ENCODE peak calls at places on chromosomes 4 and X, in seven cellular contexts. One of them, this sample, is unnamed.

GRCh38 chr4:84648185-84648584 is 65.3 kb downstream of the CDS1 start:
- DNase-seq in prostate gland: no peak
- DNase-seq in heart left ventricle: no peak
- DNase-seq in A549: no peak
- DNase-seq in suprapubic skin: no peak
- DNase-seq in thyroid gland: no peak
- DNase-seq in K562: no peak
- DNase-seq in this sample: no peak

GRCh38 chr4:24471623-24472510 is 112.5 kb downstream of the DHX15 start:
- DNase-seq in A549: peak; percentile 3
- DNase-seq in heart left ventricle: peak; percentile 12
- DNase-seq in suprapubic skin: peak; percentile 63
- DNase-seq in K562: no peak
- DNase-seq in prostate gland: peak; percentile 6
- DNase-seq in thyroid gland: peak; percentile 55
- DNase-seq in this sample: peak; percentile 16

GRCh38 chr4:89482248-89482647 is 174.6 kb upstream of the GPRIN3 start:
- DNase-seq in K562: peak; percentile 13
- DNase-seq in thyroid gland: peak; percentile 17
- DNase-seq in prostate gland: no peak
- DNase-seq in suprapubic skin: no peak
- DNase-seq in A549: peak; percentile 71
- DNase-seq in heart left ventricle: no peak
- DNase-seq in this sample: no peak

GRCh38 chrX:34659575-34659974 is 2.5 kb upstream of the TMEM47 start:
- DNase-seq in heart left ventricle: no peak
- DNase-seq in prostate gland: no peak
- DNase-seq in thyroid gland: no peak
- DNase-seq in A549: no peak
- DNase-seq in suprapubic skin: no peak
- DNase-seq in K562: no peak
- DNase-seq in this sample: no peak

GRCh38 chr4:141464366-141464765 is 172.0 kb upstream of the IL15 start:
- DNase-seq in heart left ventricle: no peak
- DNase-seq in K562: no peak
- DNase-seq in thyroid gland: peak; percentile 29
- DNase-seq in prostate gland: no peak
- DNase-seq in A549: no peak
- DNase-seq in suprapubic skin: no peak
- DNase-seq in this sample: no peak

GRCh38 chr4:100949350-100949935 is 397.9 kb downstream of the PPP3CA start:
- DNase-seq in heart left ventricle: no peak
- DNase-seq in suprapubic skin: no peak
- DNase-seq in K562: no peak
- DNase-seq in A549: no peak
- DNase-seq in prostate gland: no peak
- DNase-seq in thyroid gland: no peak
- DNase-seq in this sample: no peak

GRCh38 chr4:124092101-124093057 is 620.2 kb downstream of the ANKRD50 start:
- DNase-seq in thyroid gland: no peak
- DNase-seq in prostate gland: no peak
- DNase-seq in heart left ventricle: peak; percentile 39
- DNase-seq in A549: no peak
- DNase-seq in K562: no peak
- DNase-seq in suprapubic skin: no peak
- DNase-seq in this sample: no peak

GRCh38 chrX:1442724-1443367 is 9.9 kb downstream of the ASMTL start:
- DNase-seq in A549: no peak
- DNase-seq in suprapubic skin: peak; percentile 39
- DNase-seq in heart left ventricle: peak; percentile 2
- DNase-seq in thyroid gland: no peak
- DNase-seq in K562: no peak
- DNase-seq in prostate gland: no peak
- DNase-seq in this sample: no peak

GRCh38 chr4:116357758-116358157 is 727.6 kb downstream of the TRAM1L1 start:
- DNase-seq in thyroid gland: no peak
- DNase-seq in K562: no peak
- DNase-seq in prostate gland: no peak
- DNase-seq in suprapubic skin: no peak
- DNase-seq in heart left ventricle: no peak
- DNase-seq in A549: peak; percentile 33
- DNase-seq in this sample: no peak

GRCh38 chr4:116362603-116363002 is 722.8 kb downstream of the TRAM1L1 start:
- DNase-seq in prostate gland: no peak
- DNase-seq in heart left ventricle: no peak
- DNase-seq in K562: no peak
- DNase-seq in suprapubic skin: no peak
- DNase-seq in thyroid gland: no peak
- DNase-seq in A549: no peak
- DNase-seq in this sample: no peak

GRCh38 chr4:116361782-116362181 is 723.6 kb downstream of the TRAM1L1 start:
- DNase-seq in thyroid gland: no peak
- DNase-seq in A549: no peak
- DNase-seq in suprapubic skin: no peak
- DNase-seq in heart left ventricle: no peak
- DNase-seq in K562: no peak
- DNase-seq in prostate gland: no peak
- DNase-seq in this sample: no peak

GRCh38 chr4:116358633-116359222 is 726.6 kb downstream of the TRAM1L1 start:
- DNase-seq in prostate gland: peak; percentile 22
- DNase-seq in heart left ventricle: no peak
- DNase-seq in A549: peak; percentile 75
- DNase-seq in suprapubic skin: no peak
- DNase-seq in thyroid gland: no peak
- DNase-seq in K562: peak; percentile 39
- DNase-seq in this sample: no peak
- TF ChIP-seq CTCF in prostate gland: no peak
- TF ChIP-seq CTCF in heart left ventricle: peak; percentile 25
- TF ChIP-seq CTCF in A549: peak; percentile 38
- TF ChIP-seq CTCF in suprapubic skin: no peak
- TF ChIP-seq CTCF in thyroid gland: peak; percentile 20
- TF ChIP-seq CTCF in K562: peak; percentile 46
- TF ChIP-seq CTCF in this sample: no peak

DNA sequence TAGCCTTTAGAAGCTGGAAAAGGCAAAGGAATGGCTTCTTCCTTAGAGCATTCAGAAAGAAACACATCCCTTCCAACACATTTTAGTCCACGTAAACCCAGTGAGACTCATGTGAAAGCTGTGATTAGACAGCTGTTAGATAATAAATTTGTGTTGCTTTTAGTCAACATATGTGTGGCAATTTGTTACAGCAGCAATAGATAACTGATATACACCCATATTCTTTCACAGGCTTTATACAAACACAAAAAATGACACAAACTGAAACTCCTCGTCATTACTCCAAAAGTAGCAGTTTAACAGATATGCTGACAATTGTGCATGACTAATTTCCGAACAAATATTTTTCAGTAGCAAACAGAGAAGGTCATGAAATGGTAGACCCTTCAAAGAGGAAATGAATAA is 65.3 kb downstream of the ANTXR2 start:
- DNase-seq in suprapubic skin: no peak
- DNase-seq in prostate gland: no peak
- DNase-seq in A549: no peak
- DNase-seq in heart left ventricle: no peak
- DNase-seq in thyroid gland: no peak
- DNase-seq in K562: no peak
- DNase-seq in this sample: no peak
- H3K4me3 ChIP-seq in suprapubic skin: no peak overlapping the region
- H3K4me3 ChIP-seq in prostate gland: no peak overlapping the region
- H3K4me3 ChIP-seq in A549: no peak overlapping the region
- H3K4me3 ChIP-seq in heart left ventricle: no peak overlapping the region
- H3K4me3 ChIP-seq in thyroid gland: no peak overlapping the region
- H3K4me3 ChIP-seq in K562: no peak overlapping the region
- H3K4me3 ChIP-seq in this sample: no peak overlapping the region

DNA sequence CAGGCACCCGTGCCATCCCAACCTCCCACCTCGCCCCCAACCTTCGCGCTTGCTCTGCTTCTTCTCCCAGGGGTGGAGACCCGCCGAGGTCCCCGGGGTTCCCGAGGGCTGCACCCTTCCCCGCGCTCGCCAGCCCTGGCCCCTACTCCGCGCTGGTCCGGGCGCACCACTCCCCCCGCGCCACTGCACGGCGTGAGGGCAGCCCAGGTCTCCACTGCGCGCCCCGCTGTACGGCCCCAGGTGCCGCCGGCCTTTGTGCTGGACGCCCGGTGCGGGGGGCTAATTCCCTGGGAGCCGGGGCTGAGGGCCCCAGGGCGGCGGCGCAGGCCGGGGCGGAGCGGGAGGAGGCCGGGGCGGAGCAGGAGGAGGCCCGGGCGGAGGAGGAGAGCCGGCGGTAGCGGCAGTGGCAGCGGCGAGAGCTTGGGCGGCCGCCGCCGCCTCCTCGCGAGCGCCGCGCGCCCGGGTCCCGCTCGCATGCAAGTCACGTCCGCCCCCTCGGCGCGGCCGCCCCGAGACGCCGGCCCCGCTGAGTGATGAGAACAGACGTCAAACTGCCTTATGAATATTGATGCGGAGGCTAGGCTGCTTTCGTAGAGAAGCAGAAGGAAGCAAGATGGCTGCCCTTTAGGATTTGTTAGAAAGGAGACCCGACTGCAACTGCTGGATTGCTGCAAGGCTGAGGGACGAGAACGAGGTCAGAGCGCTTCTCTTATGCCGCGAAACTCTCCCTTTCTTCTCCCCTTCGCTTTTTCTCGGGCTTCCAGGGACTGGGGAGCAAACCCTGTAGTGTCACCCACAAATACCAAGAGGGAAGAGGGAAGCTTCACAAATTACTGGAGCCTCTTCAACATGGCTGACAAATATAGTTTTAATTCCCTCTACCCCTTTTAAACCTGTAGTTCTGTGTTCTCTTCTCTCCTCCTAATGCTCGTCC is at the start of gene TET2:
- DNase-seq in K562: peak; percentile 75
- DNase-seq in A549: peak; percentile 79
- DNase-seq in heart left ventricle: peak; percentile 81
- DNase-seq in thyroid gland: peak; percentile 77
- DNase-seq in suprapubic skin: peak; percentile 82
- DNase-seq in prostate gland: peak; percentile 79
- DNase-seq in this sample: peak; percentile 60
- TF ChIP-seq POLR2A in K562: peak; percentile 76
- TF ChIP-seq POLR2A in A549: peak; percentile 43
- TF ChIP-seq POLR2A in heart left ventricle: peak; percentile 74
- TF ChIP-seq POLR2A in thyroid gland: peak; percentile 86
- TF ChIP-seq POLR2A in suprapubic skin: no peak
- TF ChIP-seq POLR2A in prostate gland: peak; percentile 88
- TF ChIP-seq POLR2A in this sample: peak; percentile 65

GRCh38 chr4:29224911-29225310 is 1495.3 kb upstream of the PCDH7 start:
- DNase-seq in A549: no peak
- DNase-seq in K562: no peak
- DNase-seq in prostate gland: no peak
- DNase-seq in suprapubic skin: no peak
- DNase-seq in heart left ventricle: no peak
- DNase-seq in thyroid gland: no peak
- DNase-seq in this sample: no peak
- TF ChIP-seq CTCF in A549: no peak
- TF ChIP-seq CTCF in K562: no peak
- TF ChIP-seq CTCF in prostate gland: no peak
- TF ChIP-seq CTCF in suprapubic skin: no peak
- TF ChIP-seq CTCF in heart left ventricle: no peak
- TF ChIP-seq CTCF in thyroid gland: no peak
- TF ChIP-seq CTCF in this sample: no peak

DNA sequence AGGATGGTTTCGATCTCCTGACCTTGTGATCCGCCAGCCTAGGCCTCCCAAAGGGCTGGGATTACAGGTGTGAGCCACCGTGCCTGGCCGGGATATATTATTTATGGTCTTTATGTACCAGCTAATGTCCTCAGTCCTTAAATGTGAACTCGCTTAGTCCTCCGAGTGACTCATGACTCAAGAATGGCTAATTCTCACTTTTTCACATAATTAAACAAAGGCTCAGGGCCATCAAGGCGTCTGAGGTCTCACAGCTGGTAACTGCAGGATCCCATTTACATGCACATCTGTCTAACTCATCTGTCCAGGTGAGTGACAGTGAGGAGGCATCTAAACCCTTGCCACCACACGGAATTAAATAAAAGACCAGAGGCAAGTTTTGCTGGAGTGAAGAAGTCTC is 73.5 kb downstream of the HS3ST1 start:
- DNase-seq in A549: no peak
- DNase-seq in K562: no peak
- DNase-seq in thyroid gland: no peak
- DNase-seq in suprapubic skin: no peak
- DNase-seq in heart left ventricle: no peak
- DNase-seq in prostate gland: no peak
- DNase-seq in this sample: no peak
- H3K4me3 ChIP-seq in A549: no peak overlapping the region
- H3K4me3 ChIP-seq in K562: no peak overlapping the region
- H3K4me3 ChIP-seq in thyroid gland: no peak overlapping the region
- H3K4me3 ChIP-seq in suprapubic skin: no peak overlapping the region
- H3K4me3 ChIP-seq in heart left ventricle: no peak overlapping the region
- H3K4me3 ChIP-seq in prostate gland: no peak overlapping the region
- H3K4me3 ChIP-seq in this sample: no peak overlapping the region

GRCh38 chr4:40056722-40057539 is at the start of gene N4BP2:
- DNase-seq in thyroid gland: peak; percentile 83
- DNase-seq in heart left ventricle: peak; percentile 86
- DNase-seq in suprapubic skin: peak; percentile 88
- DNase-seq in prostate gland: peak; percentile 78
- DNase-seq in K562: peak; percentile 90
- DNase-seq in A549: peak; percentile 91
- DNase-seq in this sample: peak; percentile 77
- TF ChIP-seq POLR2A in thyroid gland: peak; percentile 92
- TF ChIP-seq POLR2A in heart left ventricle: peak; percentile 91
- TF ChIP-seq POLR2A in suprapubic skin: no peak
- TF ChIP-seq POLR2A in prostate gland: peak; percentile 85
- TF ChIP-seq POLR2A in K562: peak; percentile 74
- TF ChIP-seq POLR2A in A549: peak; percentile 46
- TF ChIP-seq POLR2A in this sample: peak; percentile 91